ENCODE peak calls at places on chromosomes 11 and 22, in nine cellular contexts. D is stimulated activated CD4-positive, alpha-beta T cell treated with anti-CD3 and anti-CD28 coated beads, Interleukin-4, amount 100 ng/mL, for 24 hours; O is cardiac muscle cell; F is left lung; T is fibroblast of mammary gland; B is GM03348; H is RCC 7860; K is GM13977; Y is stimulated activated CD8-positive, alpha-beta memory T cell treated with anti-CD3 and anti-CD28 coated beads, Interleukin-15, amount 100 ng/mL, for 24 hours. W is an unnamed sample.
A peak's percentile ranks its signal among the peaks of the same experiment; 100 is the strongest.

GRCh38 chr22:33324228-33324627 is 266.0 kb upstream of the SYN3 start:
- DNase-seq in T (no peak), D (no peak), B (no peak), K (no peak), O (no peak), Y (no peak), F (no peak), H (no peak), W (no peak)

GRCh38 chr11:116853461-116854073 is 16.1 kb upstream of the APOA1 start:
- DNase-seq in B (peak; percentile 76), T (peak; percentile 96), O (no peak), H (peak; percentile 84), F (no peak), K (peak; percentile 90), D (peak; percentile 75), Y (no peak), W (peak; percentile 69)

GRCh38 chr11:8440649-8441048 is 153.4 kb downstream of the STK33 start:
- DNase-seq in B (no peak), O (no peak), H (no peak), D (no peak), Y (no peak), K (no peak), F (no peak), T (no peak), W (no peak)

GRCh38 chr22:27663812-27664211 is 137.7 kb downstream of the MN1 start:
- DNase-seq in F (no peak), Y (no peak), T (no peak), H (no peak), O (no peak), B (no peak), D (no peak), K (no peak), W (no peak)

GRCh38 chr11:120024046-120024445 is 113.9 kb downstream of the TRIM29 start:
- DNase-seq in O (no peak), H (no peak), D (no peak), B (no peak), K (no peak), F (no peak), Y (no peak), T (peak; percentile 2), W (no peak)

GRCh38 chr22:36612458-36612857 is 83.5 kb upstream of the EIF3D start:
- DNase-seq in D (no peak), T (peak; percentile 59), O (no peak), B (peak; percentile 87), Y (no peak), F (no peak), K (no peak), H (no peak), W (no peak)

GRCh38 chr11:78110351-78110750 is 29.1 kb downstream of the ALG8 start:
- DNase-seq in D (no peak), Y (no peak), O (no peak), H (no peak), T (no peak), F (no peak), K (no peak), B (no peak), W (no peak)

GRCh38 chr11:78371221-78371899 is 46.3 kb downstream of the GAB2 start:
- DNase-seq in F (no peak), B (no peak), K (no peak), O (no peak), T (peak; percentile 15), Y (no peak), H (no peak), D (no peak), W (no peak)

GRCh38 chr22:22893077-22893805 is 5.6 kb downstream of the IGLL5 start:
- DNase-seq in F (no peak), B (no peak), K (no peak), O (no peak), T (no peak), Y (no peak), D (no peak), H (no peak), W (no peak)

GRCh38 chr22:50701076-50701419 is 28.4 kb downstream of the SHANK3 start:
- DNase-seq in T (no peak), B (no peak), O (no peak), D (no peak), H (no peak), F (peak; percentile 57), Y (no peak), K (no peak), W (no peak)

GRCh38 chr11:109247071-109247470 is 174.9 kb upstream of the C11orf87 start:
- DNase-seq in T (peak; percentile 69), O (no peak), B (peak; percentile 25), F (no peak), K (no peak), Y (no peak), D (no peak), H (peak; percentile 86), W (no peak)

GRCh38 chr11:7936615-7937014 is 4.9 kb downstream of the OR10A3 start:
- DNase-seq in D (no peak), F (no peak), K (no peak), O (no peak), B (no peak), T (no peak), H (no peak), Y (no peak), W (no peak)

GRCh38 chr11:68118753-68119448 is 2.3 kb downstream of the CHKA start:
- DNase-seq in H (no peak), K (peak; percentile 66), F (no peak), D (no peak), Y (no peak), B (no peak), O (peak; percentile 31), T (no peak), W (no peak)

GRCh38 chr22:49892226-49892899 is 25.9 kb downstream of the ALG12 start:
- DNase-seq in B (no peak), O (no peak), K (no peak), F (no peak), Y (no peak), T (no peak), D (no peak), H (no peak), W (no peak)

GRCh38 chr11:124415356-124415923 is 9.2 kb downstream of the OR8B4 start:
- DNase-seq in O (peak; percentile 60), Y (no peak), H (peak; percentile 11), F (no peak), D (no peak), T (peak; percentile 71), K (no peak), B (peak; percentile 50), W (peak; percentile 13)

GRCh38 chr11:13009476-13009920 is 382 bp downstream of the RASSF10 start:
- DNase-seq in K (peak; percentile 30), T (no peak), B (peak; percentile 14), H (no peak), F (peak; percentile 76), O (no peak), Y (no peak), D (no peak), W (no peak)

GRCh38 chr22:49964493-49965290 is 4.1 kb downstream of the PIM3 start:
- DNase-seq in H (no peak), T (no peak), F (peak; percentile 74), O (no peak), D (peak; percentile 5), B (no peak), K (no peak), Y (no peak), W (no peak)

GRCh38 chr22:24494535-24495364 is at the start of gene UPB1:
- DNase-seq in T (no peak), D (no peak), H (no peak), K (no peak), F (peak; percentile 80), B (peak; percentile 27), Y (no peak), O (no peak), W (no peak)

GRCh38 chr22:37493979-37494378 is 7.8 kb upstream of the MFNG start:
- DNase-seq in O (no peak), F (no peak), K (no peak), B (no peak), T (no peak), Y (no peak), H (no peak), D (no peak), W (no peak)

GRCh38 chr11:78840623-78841022 is 266.0 kb upstream of the NARS2 start:
- DNase-seq in F (no peak), Y (no peak), O (no peak), H (no peak), K (no peak), B (peak; percentile 61), T (peak; percentile 88), D (no peak), W (no peak)

GRCh38 chr11:19988598-19988997 is 171.7 kb downstream of the DBX1 start:
- DNase-seq in D (no peak), O (no peak), B (peak; percentile 85), T (peak; percentile 78), H (no peak), K (no peak), F (no peak), Y (no peak), W (no peak)

GRCh38 chr11:47189100-47189834 is 3.0 kb upstream of the PACSIN3 start:
- DNase-seq in O (peak; percentile 29), Y (no peak), D (no peak), T (peak; percentile 84), H (peak; percentile 13), F (no peak), B (peak; percentile 54), K (no peak), W (peak; percentile 87)

GRCh38 chr11:102168483-102168882 is 58.2 kb downstream of the YAP1 start:
- DNase-seq in H (peak; percentile 23), Y (no peak), F (no peak), B (no peak), D (no peak), T (no peak), O (no peak), K (no peak), W (no peak)

GRCh38 chr11:107018274-107018901 is at the start of gene GUCY1A2:
- DNase-seq in B (peak; percentile 11), H (no peak), K (peak; percentile 45), T (no peak), Y (no peak), O (peak; percentile 46), F (peak; percentile 65), D (no peak), W (no peak)

GRCh38 chr11:69101100-69101791 is 52.5 kb downstream of the TPCN2 start:
- DNase-seq in O (peak; percentile 65), H (peak; percentile 60), B (peak; percentile 96), K (peak; percentile 90), T (peak; percentile 68), F (peak; percentile 93), D (peak; percentile 79), Y (peak; percentile 69), W (no peak)

GRCh38 chr22:32661737-32662586 is 139.5 kb upstream of the TIMP3 start:
- DNase-seq in F (no peak), Y (no peak), B (peak; percentile 74), K (no peak), T (peak; percentile 55), D (no peak), H (no peak), O (no peak), W (no peak)

GRCh38 chr11:101430236-101430635 is 153.6 kb downstream of the TRPC6 start:
- DNase-seq in O (no peak), D (no peak), T (no peak), F (no peak), B (no peak), H (no peak), K (no peak), Y (no peak), W (no peak)

GRCh38 chr11:129248618-129249017 is 56.5 kb upstream of the ARHGAP32 start:
- DNase-seq in T (peak; percentile 84), K (no peak), O (no peak), D (no peak), Y (no peak), H (peak; percentile 54), F (no peak), B (peak; percentile 73), W (no peak)

GRCh38 chr11:133833899-133834296 is 11.4 kb downstream of the SPATA19 start:
- DNase-seq in F (no peak), H (no peak), K (no peak), O (no peak), D (no peak), Y (no peak), B (no peak), T (no peak), W (no peak)

GRCh38 chr11:7964261-7964660 is 986 bp downstream of the NLRP10 start:
- DNase-seq in K (no peak), T (peak; percentile 62), B (no peak), D (no peak), F (no peak), Y (no peak), H (no peak), O (no peak), W (no peak)

GRCh38 chr11:18294862-18295261 is 27.1 kb downstream of the HPS5 start:
- DNase-seq in K (no peak), T (no peak), Y (no peak), O (no peak), B (no peak), F (no peak), H (no peak), D (no peak), W (no peak)